ENCODE peak calls at places on chromosomes 2 and 18, in four cellular contexts. One of them, this sample, is unnamed.
A peak's percentile ranks its signal among the peaks of the same experiment; 100 is the strongest.

GRCh38 chr2:55992465-55992864 is 68.9 kb upstream of the EFEMP1 start:
- DNase-seq in fibroblast of lung: peak; percentile 100
- DNase-seq in PC-3: peak; percentile 97
- DNase-seq in mesendoderm: no peak
- DNase-seq in this sample: peak; percentile 99

GRCh38 chr2:168392031-168392430 is 64.0 kb upstream of the CERS6 start:
- DNase-seq in mesendoderm: no peak
- DNase-seq in PC-3: no peak
- DNase-seq in fibroblast of lung: peak; percentile 28
- DNase-seq in this sample: peak; percentile 18

GRCh38 chr18:79901665-79902064 is 49.8 kb downstream of the SLC66A2 start:
- DNase-seq in PC-3: no peak
- DNase-seq in mesendoderm: no peak
- DNase-seq in fibroblast of lung: no peak
- DNase-seq in this sample: no peak

GRCh38 chr2:134027980-134028379 is 225.9 kb upstream of the MGAT5 start:
- DNase-seq in PC-3: no peak
- DNase-seq in mesendoderm: peak; percentile 42
- DNase-seq in fibroblast of lung: no peak
- DNase-seq in this sample: no peak

GRCh38 chr2:73716518-73717250 is 20.5 kb downstream of the TPRKB start:
- DNase-seq in mesendoderm: no peak
- DNase-seq in PC-3: no peak
- DNase-seq in fibroblast of lung: peak; percentile 62
- DNase-seq in this sample: no peak

GRCh38 chr2:11434443-11434842 is 31.5 kb downstream of the E2F6 start:
- DNase-seq in PC-3: no peak
- DNase-seq in fibroblast of lung: no peak
- DNase-seq in mesendoderm: no peak
- DNase-seq in this sample: no peak

GRCh38 chr2:30514134-30514860 is 67.3 kb downstream of the LCLAT1 start:
- DNase-seq in PC-3: peak; percentile 77
- DNase-seq in fibroblast of lung: peak; percentile 56
- DNase-seq in mesendoderm: peak; percentile 36
- DNase-seq in this sample: peak; percentile 78

GRCh38 chr2:83186050-83186790 is 1272.9 kb downstream of the SUCLG1 start:
- DNase-seq in mesendoderm: peak; percentile 28
- DNase-seq in PC-3: no peak
- DNase-seq in fibroblast of lung: no peak
- DNase-seq in this sample: no peak

GRCh38 chr18:79781331-79781941 is 16.3 kb upstream of the KCNG2 start:
- DNase-seq in mesendoderm: no peak
- DNase-seq in fibroblast of lung: no peak
- DNase-seq in PC-3: no peak
- DNase-seq in this sample: no peak

GRCh38 chr18:57753063-57753462 is 50.1 kb downstream of the ATP8B1 start:
- DNase-seq in mesendoderm: no peak
- DNase-seq in PC-3: no peak
- DNase-seq in fibroblast of lung: no peak
- DNase-seq in this sample: no peak

GRCh38 chr2:129469389-129469788 is 510.1 kb upstream of the RAB6C start:
- DNase-seq in fibroblast of lung: no peak
- DNase-seq in PC-3: peak; percentile 3
- DNase-seq in mesendoderm: no peak
- DNase-seq in this sample: no peak

GRCh38 chr18:43661570-43661969 is 384.3 kb upstream of the SYT4 start:
- DNase-seq in PC-3: peak; percentile 64
- DNase-seq in fibroblast of lung: peak; percentile 71
- DNase-seq in mesendoderm: peak; percentile 82
- DNase-seq in this sample: peak; percentile 71

GRCh38 chr2:23699526-23699925 is 227.4 kb downstream of the ATAD2B start:
- DNase-seq in PC-3: no peak
- DNase-seq in mesendoderm: no peak
- DNase-seq in fibroblast of lung: no peak
- DNase-seq in this sample: no peak

GRCh38 chr2:159111346-159111922 is 143.0 kb downstream of the TANC1 start:
- DNase-seq in mesendoderm: no peak
- DNase-seq in PC-3: no peak
- DNase-seq in fibroblast of lung: no peak
- DNase-seq in this sample: peak; percentile 60

GRCh38 chr2:218354045-218354444 is 2.6 kb upstream of the CATIP start:
- DNase-seq in mesendoderm: no peak
- DNase-seq in fibroblast of lung: no peak
- DNase-seq in PC-3: no peak
- DNase-seq in this sample: no peak

GRCh38 chr2:241773511-241774418 is 2.9 kb upstream of the GAL3ST2 start:
- DNase-seq in fibroblast of lung: no peak
- DNase-seq in mesendoderm: no peak
- DNase-seq in PC-3: no peak
- DNase-seq in this sample: no peak

GRCh38 chr2:58089081-58089480 is 42.5 kb downstream of the VRK2 start:
- DNase-seq in fibroblast of lung: peak; percentile 33
- DNase-seq in mesendoderm: no peak
- DNase-seq in PC-3: no peak
- DNase-seq in this sample: peak; percentile 24

GRCh38 chr2:105129722-105130232 is 91.9 kb downstream of the MRPS9 start:
- DNase-seq in fibroblast of lung: no peak
- DNase-seq in PC-3: no peak
- DNase-seq in mesendoderm: no peak
- DNase-seq in this sample: no peak

GRCh38 chr2:20148411-20148810 is 76.5 kb downstream of the SDC1 start:
- DNase-seq in mesendoderm: no peak
- DNase-seq in PC-3: no peak
- DNase-seq in fibroblast of lung: no peak
- DNase-seq in this sample: peak; percentile 34
- H3K9ac ChIP-seq in mesendoderm: no peak overlapping the region
- H3K9ac ChIP-seq in PC-3: no peak overlapping the region
- H3K9ac ChIP-seq in fibroblast of lung: no peak overlapping the region
- H3K9ac ChIP-seq in this sample: peak overlapping the region; percentile 33

DNA sequence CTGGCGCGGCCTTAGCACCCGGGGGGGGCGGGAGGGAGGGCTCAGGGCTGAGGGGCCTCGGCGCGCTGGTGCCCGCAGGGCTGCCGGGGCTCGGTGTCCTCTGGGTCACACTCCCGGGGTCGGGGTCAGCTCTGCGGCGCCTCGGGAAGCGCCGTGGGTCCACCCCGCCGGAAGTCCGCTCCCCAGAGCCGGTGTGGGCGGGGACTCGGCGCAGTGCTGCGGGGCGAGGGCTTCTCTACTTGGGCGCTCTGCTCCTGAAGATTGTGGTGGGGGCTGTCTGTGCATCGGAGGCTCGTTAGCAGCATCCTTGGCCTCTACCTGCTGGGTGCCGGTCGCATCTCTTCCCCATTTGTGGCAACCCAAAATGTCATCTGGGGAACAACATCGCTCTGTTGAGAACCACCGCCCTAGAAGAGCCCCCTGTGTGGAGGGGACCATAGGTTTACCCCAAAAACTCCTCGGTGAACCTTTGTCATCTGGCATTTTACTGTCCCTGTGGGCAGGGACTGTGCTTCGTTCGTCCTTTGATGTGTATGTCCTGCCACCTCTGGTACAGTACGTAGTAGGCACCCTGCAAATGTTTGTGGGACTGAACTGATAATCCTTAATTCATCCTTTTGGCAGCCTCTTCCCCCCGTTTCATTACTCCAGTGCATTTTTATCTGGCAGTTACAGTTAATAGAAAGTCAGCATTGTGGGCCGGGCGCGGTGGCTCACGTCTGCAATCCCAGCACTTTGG is 553 bp downstream of the NAPG start:
- DNase-seq in PC-3: peak; percentile 48
- DNase-seq in fibroblast of lung: peak; percentile 51
- DNase-seq in mesendoderm: peak; percentile 71
- DNase-seq in this sample: peak; percentile 81
- H3K9ac ChIP-seq in PC-3: peak overlapping the region; percentile 85
- H3K9ac ChIP-seq in fibroblast of lung: peak overlapping the region; percentile 87
- H3K9ac ChIP-seq in mesendoderm: peak overlapping the region; percentile 86
- H3K9ac ChIP-seq in this sample: peak overlapping the region; percentile 90

GRCh38 chr2:121699421-121700328 is 37.0 kb downstream of the NIFK start:
- DNase-seq in mesendoderm: peak; percentile 81
- DNase-seq in PC-3: peak; percentile 96
- DNase-seq in fibroblast of lung: peak; percentile 82
- DNase-seq in this sample: peak; percentile 95
- H3K9ac ChIP-seq in mesendoderm: no peak overlapping the region
- H3K9ac ChIP-seq in PC-3: peak overlapping the region; percentile 67
- H3K9ac ChIP-seq in fibroblast of lung: no peak overlapping the region
- H3K9ac ChIP-seq in this sample: no peak overlapping the region

GRCh38 chr18:22475426-22476100 is 57.8 kb upstream of the CTAGE1 start:
- DNase-seq in fibroblast of lung: no peak
- DNase-seq in PC-3: no peak
- DNase-seq in mesendoderm: no peak
- DNase-seq in this sample: no peak
- H3K9ac ChIP-seq in fibroblast of lung: no peak overlapping the region
- H3K9ac ChIP-seq in PC-3: no peak overlapping the region
- H3K9ac ChIP-seq in mesendoderm: no peak overlapping the region
- H3K9ac ChIP-seq in this sample: no peak overlapping the region

GRCh38 chr18:25291150-25291549 is 60.8 kb downstream of the ZNF521 start:
- DNase-seq in PC-3: no peak
- DNase-seq in fibroblast of lung: no peak
- DNase-seq in mesendoderm: no peak
- DNase-seq in this sample: no peak

GRCh38 chr18:25284861-25285574 is 66.9 kb downstream of the ZNF521 start:
- DNase-seq in PC-3: no peak
- DNase-seq in mesendoderm: peak; percentile 14
- DNase-seq in fibroblast of lung: peak; percentile 28
- DNase-seq in this sample: peak; percentile 62

GRCh38 chr18:25289040-25289631 is 62.8 kb downstream of the ZNF521 start:
- DNase-seq in PC-3: peak; percentile 84
- DNase-seq in fibroblast of lung: peak; percentile 83
- DNase-seq in mesendoderm: peak; percentile 16
- DNase-seq in this sample: peak; percentile 92

GRCh38 chr18:25287096-25287495 is 64.9 kb downstream of the ZNF521 start:
- DNase-seq in PC-3: no peak
- DNase-seq in fibroblast of lung: no peak
- DNase-seq in mesendoderm: no peak
- DNase-seq in this sample: no peak

DNA sequence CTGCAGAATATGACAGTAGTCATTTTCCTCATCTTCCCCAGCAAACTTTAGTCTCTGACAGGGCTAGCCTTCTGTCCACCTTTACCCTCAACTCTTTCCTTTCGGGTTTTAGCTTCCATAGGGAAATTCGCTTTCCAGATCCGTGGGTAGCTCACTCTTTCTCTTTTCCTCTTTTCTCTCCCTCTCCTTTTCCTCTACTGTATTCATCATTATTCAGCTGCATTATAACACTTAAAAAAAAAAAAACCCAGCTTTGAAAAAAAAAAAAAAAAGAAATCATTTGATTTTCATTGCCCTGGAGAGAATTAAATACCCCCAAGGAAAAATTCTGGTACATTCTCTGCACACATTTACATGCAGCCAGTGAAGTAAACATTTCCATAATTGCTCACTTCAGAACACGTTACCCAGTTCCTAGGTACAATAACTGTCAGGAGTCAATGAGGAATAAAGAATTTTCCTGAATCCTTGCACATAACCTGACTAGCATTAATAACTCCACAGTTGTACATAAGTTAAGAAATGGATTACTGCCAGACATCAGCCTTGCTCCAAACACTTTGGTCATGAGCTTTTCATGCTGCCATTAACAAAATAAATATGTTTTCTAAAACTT is 63.5 kb downstream of the ZNF521 start:
- DNase-seq in PC-3: no peak
- DNase-seq in mesendoderm: no peak
- DNase-seq in fibroblast of lung: no peak
- DNase-seq in this sample: no peak
- H3K9ac ChIP-seq in PC-3: peak overlapping the region; percentile 45
- H3K9ac ChIP-seq in mesendoderm: no peak overlapping the region
- H3K9ac ChIP-seq in fibroblast of lung: no peak overlapping the region
- H3K9ac ChIP-seq in this sample: peak overlapping the region; percentile 83

GRCh38 chr2:174761837-174762236 is 2.4 kb downstream of the CHRNA1 start:
- DNase-seq in fibroblast of lung: peak; percentile 68
- DNase-seq in mesendoderm: peak; percentile 38
- DNase-seq in PC-3: peak; percentile 9
- DNase-seq in this sample: no peak
- H3K9ac ChIP-seq in fibroblast of lung: no peak overlapping the region
- H3K9ac ChIP-seq in mesendoderm: no peak overlapping the region
- H3K9ac ChIP-seq in PC-3: no peak overlapping the region
- H3K9ac ChIP-seq in this sample: no peak overlapping the region

DNA sequence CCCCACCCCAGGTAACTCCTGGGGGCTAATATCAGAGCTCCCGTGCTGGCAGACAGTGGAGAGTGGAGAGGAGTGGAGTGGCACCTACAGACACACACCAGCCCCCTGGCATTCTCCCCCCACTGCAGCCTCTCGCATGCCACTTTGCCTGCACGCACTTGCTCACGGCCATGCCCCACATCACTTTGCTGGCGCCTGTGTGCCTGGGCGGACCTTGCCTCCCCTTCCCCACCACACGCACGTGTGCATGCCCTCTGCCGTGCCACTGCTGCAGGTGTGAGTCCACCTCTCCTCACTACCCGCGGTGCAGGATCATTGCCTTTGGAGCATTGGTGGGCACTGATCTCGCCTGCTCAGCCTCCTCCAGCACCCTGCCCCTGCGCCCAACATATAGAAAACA is 72.6 kb upstream of the DOK6 start:
- DNase-seq in fibroblast of lung: no peak
- DNase-seq in mesendoderm: no peak
- DNase-seq in PC-3: no peak
- DNase-seq in this sample: no peak
- H3K9ac ChIP-seq in fibroblast of lung: no peak overlapping the region
- H3K9ac ChIP-seq in mesendoderm: no peak overlapping the region
- H3K9ac ChIP-seq in PC-3: no peak overlapping the region
- H3K9ac ChIP-seq in this sample: no peak overlapping the region

GRCh38 chr2:100291152-100291970 is 30.9 kb downstream of the LONRF2 start:
- DNase-seq in mesendoderm: peak; percentile 97
- DNase-seq in fibroblast of lung: peak; percentile 100
- DNase-seq in PC-3: peak; percentile 92
- DNase-seq in this sample: peak; percentile 96
- H3K9ac ChIP-seq in mesendoderm: no peak overlapping the region
- H3K9ac ChIP-seq in fibroblast of lung: no peak overlapping the region
- H3K9ac ChIP-seq in PC-3: peak overlapping the region; percentile 74
- H3K9ac ChIP-seq in this sample: peak overlapping the region; percentile 69